ENCODE peak calls at places on chromosomes 13 and 19, in nine cellular contexts. H is OCI-LY7; T is PC-9; G is dorsolateral prefrontal cortex; Z is tibial artery; B is body of pancreas; M is fibroblast of pulmonary artery; I is heart left ventricle; A is CD8-positive, alpha-beta T cell. J is an unnamed sample.

GRCh38 chr19:31118292-31118925 is 230.8 kb downstream of the TSHZ3 start:
- DNase-seq in H (no peak), T (no peak), G (no peak), Z (peak), B (no peak), M (no peak), I (peak), A (no peak), J (no peak)

GRCh38 chr19:4815426-4816387 is 15.8 kb downstream of the TICAM1 start:
- DNase-seq in H (peak), T (peak), G (peak), Z (peak), B (peak), M (peak), I (peak), A (peak), J (peak)

GRCh38 chr13:103101500-103101899 is 35.3 kb upstream of the SLC10A2 start:
- DNase-seq in H (no peak), T (no peak), G (no peak), Z (no peak), B (no peak), M (no peak), I (no peak), A (no peak), J (no peak)

GRCh38 chr19:29016353-29016752 is 196.6 kb downstream of the UQCRFS1 start:
- DNase-seq in H (no peak), T (no peak), G (no peak), Z (no peak), B (no peak), M (no peak), I (no peak), A (no peak), J (no peak)

GRCh38 chr13:48561461-48562224 is 28.8 kb upstream of the RCBTB2 start:
- DNase-seq in H (peak), T (no peak), G (no peak), Z (no peak), B (no peak), M (no peak), I (no peak), A (no peak), J (no peak)

GRCh38 chr19:1837625-1838105 is 10.6 kb downstream of the REXO1 start:
- DNase-seq in H (peak), T (no peak), G (no peak), Z (no peak), B (peak), M (peak), I (no peak), A (peak), J (peak)

GRCh38 chr19:5054551-5055456 is 85.9 kb downstream of the KDM4B start:
- DNase-seq in H (no peak), T (no peak), G (peak), Z (no peak), B (no peak), M (no peak), I (peak), A (no peak), J (no peak)

GRCh38 chr19:40461669-40462221 is 3.8 kb downstream of the BLVRB start:
- DNase-seq in H (peak), T (no peak), G (no peak), Z (peak), B (no peak), M (no peak), I (no peak), A (no peak), J (no peak)

GRCh38 chr19:2321565-2322283 is 6.7 kb downstream of the LSM7 start:
- DNase-seq in H (no peak), T (no peak), G (no peak), Z (no peak), B (no peak), M (no peak), I (no peak), A (no peak), J (no peak)

GRCh38 chr13:98650376-98651107 is 73.6 kb upstream of the STK24 start:
- DNase-seq in H (no peak), T (peak), G (no peak), Z (no peak), B (peak), M (no peak), I (no peak), A (no peak), J (no peak)

GRCh38 chr13:66660013-66660804 is 569.9 kb downstream of the PCDH9 start:
- DNase-seq in H (peak), T (peak), G (no peak), Z (no peak), B (no peak), M (peak), I (no peak), A (no peak), J (peak)

GRCh38 chr13:25213716-25214115 is 41.6 kb upstream of the AMER2 start:
- DNase-seq in H (no peak), T (no peak), G (no peak), Z (no peak), B (no peak), M (no peak), I (no peak), A (no peak), J (no peak)

GRCh38 chr19:51571599-51571998 is 516 bp downstream of the ZNF175 start:
- DNase-seq in H (no peak), T (no peak), G (no peak), Z (no peak), B (no peak), M (no peak), I (no peak), A (no peak), J (no peak)

GRCh38 chr19:55637534-55637933 is 3.3 kb upstream of the ZNF580 start:
- DNase-seq in H (no peak), T (no peak), G (no peak), Z (no peak), B (no peak), M (no peak), I (no peak), A (no peak), J (no peak)

GRCh38 chr19:4406626-4407025 is 4.2 kb downstream of the CHAF1A start:
- DNase-seq in H (no peak), T (no peak), G (no peak), Z (no peak), B (no peak), M (no peak), I (no peak), A (no peak), J (no peak)

GRCh38 chr13:50267917-50268316 is 252.7 kb downstream of the KCNRG start:
- DNase-seq in H (no peak), T (peak), G (no peak), Z (no peak), B (no peak), M (no peak), I (no peak), A (no peak), J (no peak)

GRCh38 chr13:91722267-91722884 is 324.0 kb downstream of the GPC5 start:
- DNase-seq in H (peak), T (no peak), G (no peak), Z (no peak), B (no peak), M (peak), I (no peak), A (no peak), J (no peak)

GRCh38 chr19:5011476-5012238 is 42.7 kb downstream of the KDM4B start:
- DNase-seq in H (no peak), T (no peak), G (no peak), Z (no peak), B (no peak), M (no peak), I (no peak), A (no peak), J (no peak)

GRCh38 chr19:3338541-3339181 is 27.7 kb upstream of the NFIC start:
- DNase-seq in H (no peak), T (no peak), G (no peak), Z (peak), B (peak), M (no peak), I (no peak), A (peak), J (no peak)

GRCh38 chr13:40508112-40508511 is 158.3 kb downstream of the FOXO1 start:
- DNase-seq in H (no peak), T (no peak), G (no peak), Z (no peak), B (no peak), M (peak), I (no peak), A (no peak), J (no peak)

DNA sequence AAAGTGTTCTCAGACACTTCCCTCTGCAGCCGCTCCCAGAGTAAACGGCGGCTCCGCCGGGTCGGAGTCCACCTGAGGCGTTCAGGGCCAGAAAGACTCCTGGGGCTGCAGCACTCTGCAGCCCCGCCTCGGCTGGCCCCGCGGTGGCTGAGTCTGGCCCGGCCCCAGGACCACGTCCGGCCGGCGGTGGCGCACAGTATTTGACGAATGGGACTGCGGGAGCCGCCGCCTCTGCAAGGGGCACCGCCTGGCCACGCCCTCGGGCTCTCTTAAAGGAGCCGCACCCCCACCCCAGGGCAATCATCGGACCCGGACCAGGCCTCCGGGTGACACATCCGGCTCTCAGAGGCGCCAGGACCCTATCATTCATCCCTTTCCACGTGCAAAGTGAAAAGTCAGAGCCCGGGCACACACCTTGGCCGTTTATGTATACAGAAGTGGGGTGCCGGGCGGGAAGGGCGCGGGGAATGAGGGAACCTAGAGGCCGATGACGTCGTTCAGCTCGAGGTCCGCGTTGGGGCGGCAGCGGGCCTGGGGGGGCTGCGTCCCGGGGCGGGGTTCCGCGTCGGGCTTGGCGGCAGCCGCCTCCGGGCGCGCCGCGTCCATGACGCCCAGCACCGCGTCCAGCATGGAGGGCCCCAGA is 1.2 kb upstream of the LENG9 start:
- DNase-seq in H (peak), T (peak), G (peak), Z (peak), B (peak), M (peak), I (peak), A (peak), J (peak)
- TF ChIP-seq CTCF in H (peak), T (no peak), G (peak), Z (no peak), B (no peak), M (no peak), I (peak), A (no peak), J (no peak)

GRCh38 chr19:45929247-45929646 is 14.7 kb upstream of the NANOS2 start:
- DNase-seq in H (no peak), T (no peak), G (no peak), Z (no peak), B (no peak), M (no peak), I (no peak), A (no peak), J (no peak)

GRCh38 chr19:45933759-45934158 is 19.2 kb upstream of the NANOS2 start:
- DNase-seq in H (no peak), T (no peak), G (no peak), Z (no peak), B (no peak), M (no peak), I (no peak), A (no peak), J (no peak)

GRCh38 chr19:45927565-45928261 is 13.1 kb upstream of the NANOS2 start:
- DNase-seq in H (peak), T (peak), G (peak), Z (peak), B (peak), M (peak), I (peak), A (peak), J (peak)

GRCh38 chr19:45934551-45935230 is 20.1 kb upstream of the NANOS2 start:
- DNase-seq in H (no peak), T (no peak), G (no peak), Z (no peak), B (no peak), M (no peak), I (no peak), A (no peak), J (no peak)

DNA sequence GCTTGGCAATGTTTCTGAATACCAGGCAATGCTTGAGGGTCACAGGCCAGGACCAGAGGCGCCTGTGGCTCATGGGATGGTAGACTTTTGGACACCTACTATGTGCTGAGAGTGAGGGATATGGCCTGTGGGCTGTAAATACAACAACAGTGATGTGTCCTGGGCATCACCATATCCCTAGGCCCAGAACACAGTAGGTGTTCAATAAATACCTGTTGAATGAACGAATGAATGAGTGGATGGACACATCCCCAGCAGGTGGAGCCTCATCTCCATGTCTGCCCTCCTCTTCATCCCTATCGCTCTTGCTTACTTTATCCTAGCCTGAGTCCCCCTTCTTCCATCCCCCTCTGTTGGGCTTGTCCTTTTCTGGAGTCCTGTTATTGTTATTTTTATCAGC is 16.5 kb upstream of the NANOS2 start:
- DNase-seq in H (no peak), T (no peak), G (no peak), Z (no peak), B (no peak), M (no peak), I (no peak), A (no peak), J (no peak)
- TF ChIP-seq CTCF in H (peak), T (peak), G (no peak), Z (no peak), B (no peak), M (peak), I (no peak), A (no peak), J (no peak)

GRCh38 chr19:54030895-54031586 is 32.7 kb downstream of the VSTM1 start:
- DNase-seq in H (peak), T (no peak), G (no peak), Z (no peak), B (no peak), M (peak), I (no peak), A (no peak), J (no peak)
- TF ChIP-seq CTCF in H (peak), T (peak), G (peak), Z (no peak), B (no peak), M (peak), I (no peak), A (no peak), J (no peak)

GRCh38 chr13:31179241-31179640 is 17.5 kb upstream of the HSPH1 start:
- DNase-seq in H (no peak), T (no peak), G (no peak), Z (no peak), B (no peak), M (no peak), I (no peak), A (no peak), J (no peak)

GRCh38 chr13:31172001-31172400 is 10.3 kb upstream of the HSPH1 start:
- DNase-seq in H (no peak), T (peak), G (no peak), Z (no peak), B (no peak), M (peak), I (no peak), A (no peak), J (no peak)

GRCh38 chr13:31172535-31172934 is 10.8 kb upstream of the HSPH1 start:
- DNase-seq in H (no peak), T (peak), G (no peak), Z (no peak), B (no peak), M (peak), I (no peak), A (no peak), J (no peak)

GRCh38 chr13:31175847-31176536 is 14.3 kb upstream of the HSPH1 start:
- DNase-seq in H (no peak), T (no peak), G (no peak), Z (no peak), B (no peak), M (no peak), I (no peak), A (no peak), J (no peak)

DNA sequence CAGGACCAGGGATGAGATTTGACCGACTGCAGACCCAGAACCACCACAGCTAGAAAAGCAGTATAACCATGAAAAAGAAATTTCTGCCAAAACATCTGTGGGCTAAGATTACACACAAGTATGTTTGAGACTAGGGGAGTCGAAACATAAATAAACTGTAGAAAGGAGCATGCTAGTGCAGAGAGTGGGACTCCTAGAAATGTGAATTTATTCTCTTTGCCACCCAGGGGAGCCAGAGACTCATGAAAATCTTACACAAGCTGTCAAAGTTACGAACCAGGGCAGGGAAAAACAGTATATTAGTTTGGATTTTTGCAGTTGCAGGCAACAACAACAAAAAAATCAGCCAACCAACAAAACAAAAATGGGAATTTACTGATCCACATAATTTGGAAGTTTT is 12.3 kb upstream of the HSPH1 start:
- DNase-seq in H (no peak), T (no peak), G (no peak), Z (no peak), B (no peak), M (peak), I (no peak), A (no peak), J (no peak)
- TF ChIP-seq CTCF in H (peak), T (no peak), G (peak), Z (no peak), B (no peak), M (peak), I (peak), A (no peak), J (no peak)

DNA sequence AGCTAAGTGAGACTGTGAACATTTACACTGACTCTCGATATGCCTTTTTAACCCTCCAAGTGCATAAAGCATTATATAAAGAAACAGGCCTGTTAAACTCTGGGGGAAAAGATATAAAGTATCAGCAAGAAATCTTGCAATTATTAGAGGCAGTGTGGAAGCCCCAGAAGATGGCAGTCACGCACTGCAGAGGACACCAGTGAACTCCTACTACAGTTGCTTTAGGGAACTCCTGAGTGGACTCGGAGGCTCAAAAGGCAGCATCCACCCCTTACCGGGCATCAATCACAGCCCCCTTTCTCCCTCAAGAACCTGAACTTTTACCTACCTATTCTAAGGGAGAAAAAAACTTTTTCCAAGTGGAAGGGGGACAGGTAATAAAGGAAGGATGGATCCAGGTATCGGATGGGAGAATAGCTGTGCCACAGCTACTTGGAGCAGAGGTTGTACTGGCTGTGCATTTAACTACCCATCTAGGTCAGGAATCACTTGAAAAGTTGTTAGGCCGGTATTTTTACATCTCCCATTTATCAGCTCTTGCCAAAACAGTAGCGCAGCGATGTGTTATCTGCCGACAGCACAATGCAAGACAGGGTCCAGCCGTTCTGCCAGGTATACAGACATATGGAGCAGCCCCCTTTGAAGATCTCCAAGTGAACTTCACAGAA is 80.1 kb downstream of the ZNF486 start:
- DNase-seq in H (peak), T (no peak), G (peak), Z (no peak), B (peak), M (peak), I (no peak), A (no peak), J (no peak)
- TF ChIP-seq CTCF in H (peak), T (peak), G (peak), Z (peak), B (peak), M (peak), I (peak), A (peak), J (no peak)